ENCODE peak calls at places on chromosome 10, in eight cellular contexts. B is tibial nerve, L is H1, O is ovary, F is sigmoid colon, K is transverse colon, I is HepG2, H is K562. S is an unnamed sample.
A peak's percentile ranks its signal among the peaks of the same experiment; 100 is the strongest.

GRCh38 chr10:131645756-131646155 is 255.1 kb upstream of the PPP2R2D start:
- DNase-seq in B (no peak), L (peak; percentile 32), O (no peak), F (no peak), K (no peak), I (no peak), H (no peak), S (no peak)

GRCh38 chr10:26448706-26449435 is 10.7 kb downstream of the APBB1IP start:
- DNase-seq in B (no peak), L (no peak), O (no peak), F (no peak), K (peak; percentile 60), I (no peak), H (no peak), S (no peak)

GRCh38 chr10:84534168-84534567 is 205.8 kb downstream of the CCSER2 start:
- DNase-seq in B (no peak), L (no peak), O (no peak), F (no peak), K (no peak), I (no peak), H (no peak), S (no peak)

GRCh38 chr10:131035779-131036178 is 275.7 kb downstream of the TCERG1L start:
- DNase-seq in B (no peak), L (no peak), O (no peak), F (no peak), K (no peak), I (no peak), H (no peak), S (peak; percentile 3)

GRCh38 chr10:100934084-100934659 is 21.4 kb downstream of the SLF2 start:
- DNase-seq in B (no peak), L (no peak), O (no peak), F (no peak), K (no peak), I (peak; percentile 45), H (peak; percentile 12), S (no peak)

GRCh38 chr10:11225935-11226334 is 208.3 kb downstream of the CELF2 start:
- DNase-seq in B (no peak), L (no peak), O (no peak), F (no peak), K (peak; percentile 58), I (no peak), H (peak; percentile 33), S (no peak)

GRCh38 chr10:8058274-8059111 is 4.0 kb downstream of the GATA3 start:
- DNase-seq in B (no peak), L (peak; percentile 67), O (no peak), F (no peak), K (no peak), I (no peak), H (no peak), S (no peak)

GRCh38 chr10:62503871-62504270 is 129.7 kb downstream of the ZNF365 start:
- DNase-seq in B (no peak), L (no peak), O (no peak), F (no peak), K (no peak), I (no peak), H (no peak), S (no peak)

GRCh38 chr10:6958254-6958653 is 378.2 kb upstream of the PRKCQ start:
- DNase-seq in B (no peak), L (no peak), O (no peak), F (no peak), K (no peak), I (no peak), H (no peak), S (no peak)

GRCh38 chr10:27513451-27514191 is 9.5 kb downstream of the RAB18 start:
- DNase-seq in B (no peak), L (no peak), O (no peak), F (no peak), K (no peak), I (no peak), H (no peak), S (no peak)

GRCh38 chr10:73083234-73083633 is 13.4 kb downstream of the P4HA1 start:
- DNase-seq in B (no peak), L (no peak), O (no peak), F (no peak), K (no peak), I (no peak), H (no peak), S (no peak)

GRCh38 chr10:103543617-103544525 is 50.4 kb downstream of the NEURL1 start:
- DNase-seq in B (no peak), L (no peak), O (no peak), F (no peak), K (no peak), I (no peak), H (no peak), S (peak; percentile 16)

GRCh38 chr10:125761961-125762360 is 13.7 kb downstream of the MMP21 start:
- DNase-seq in B (no peak), L (no peak), O (no peak), F (no peak), K (no peak), I (no peak), H (no peak), S (no peak)

GRCh38 chr10:92897916-92898315 is 49.6 kb downstream of the EXOC6 start:
- DNase-seq in B (no peak), L (no peak), O (no peak), F (no peak), K (no peak), I (no peak), H (no peak), S (no peak)

GRCh38 chr10:47038881-47039557 is 127.8 kb downstream of the PTPN20 start:
- DNase-seq in B (no peak), L (no peak), O (no peak), F (peak; percentile 25), K (no peak), I (no peak), H (peak; percentile 61), S (no peak)

GRCh38 chr10:22554481-22555182 is 159.7 kb downstream of the PIP4K2A start:
- DNase-seq in B (peak; percentile 42), L (no peak), O (peak; percentile 87), F (peak; percentile 88), K (peak; percentile 28), I (no peak), H (no peak), S (peak; percentile 76)

GRCh38 chr10:123552760-123553554 is 113.2 kb upstream of the GPR26 start:
- DNase-seq in B (no peak), L (peak; percentile 31), O (no peak), F (no peak), K (no peak), I (no peak), H (peak; percentile 43), S (no peak)
- H3K27me3 ChIP-seq in B (no peaks in the 10 kb centered on the region), L (no peaks in the 10 kb centered on the region), O (no peaks in the 10 kb centered on the region), F (peaks cover 25% of the 10 kb centered on the region), K (peaks cover 9% of the 10 kb centered on the region), I (peaks cover 21% of the 10 kb centered on the region), H (no peaks in the 10 kb centered on the region), S (peaks cover 85% of the 10 kb centered on the region)

GRCh38 chr10:119602241-119603095 is 5.7 kb upstream of the TIAL1 start:
- DNase-seq in B (no peak), L (peak; percentile 64), O (no peak), F (no peak), K (peak; percentile 37), I (peak; percentile 31), H (no peak), S (no peak)
- TF ChIP-seq EP300 in B (no peak), L (no peak), O (no peak), F (no peak), K (no peak), I (no peak), H (no peak), S (no peak)

GRCh38 chr10:43955978-43956377 is 307.3 kb upstream of the ZNF32 start:
- DNase-seq in B (no peak), L (no peak), O (no peak), F (no peak), K (no peak), I (no peak), H (no peak), S (no peak)
- H3K27me3 ChIP-seq in B (no peaks in the 10 kb centered on the region), L (no peaks in the 10 kb centered on the region), O (no peaks in the 10 kb centered on the region), F (no peaks in the 10 kb centered on the region), K (no peaks in the 10 kb centered on the region), I (no peaks in the 10 kb centered on the region), H (peaks cover 3% of the 10 kb centered on the region), S (no peaks in the 10 kb centered on the region)

GRCh38 chr10:3568392-3568791 is 216.6 kb downstream of the KLF6 start:
- DNase-seq in B (no peak), L (no peak), O (no peak), F (no peak), K (no peak), I (no peak), H (no peak), S (no peak)

GRCh38 chr10:3568983-3569382 is 216.0 kb downstream of the KLF6 start:
- DNase-seq in B (no peak), L (no peak), O (no peak), F (no peak), K (no peak), I (no peak), H (no peak), S (no peak)

GRCh38 chr10:3564599-3564998 is 220.4 kb downstream of the KLF6 start:
- DNase-seq in B (no peak), L (no peak), O (no peak), F (no peak), K (no peak), I (no peak), H (no peak), S (no peak)

GRCh38 chr10:3566627-3567026 is 218.4 kb downstream of the KLF6 start:
- DNase-seq in B (no peak), L (no peak), O (no peak), F (no peak), K (no peak), I (no peak), H (no peak), S (no peak)

GRCh38 chr10:3567291-3567963 is 217.6 kb downstream of the KLF6 start:
- DNase-seq in B (no peak), L (no peak), O (no peak), F (no peak), K (no peak), I (no peak), H (no peak), S (no peak)
- TF ChIP-seq EP300 in B (no peak), L (no peak), O (no peak), F (no peak), K (no peak), I (no peak), H (no peak), S (no peak)